ENCODE peak calls at places on chromosomes 13 and 19, in nine cellular contexts. C is esophagus muscularis mucosa, Q is fibroblast of the aortic adventitia, F is right atrium auricular region, I is AG04450, V is mucosa of descending colon, M is uterus, S is fibroblast of lung, R is transverse colon. K is an unnamed sample.

GRCh38 chr19:41578886-41579285 is 2.9 kb downstream of the CEACAM21 start:
- DNase-seq in M (no peak), Q (no peak), F (no peak), C (peak; percentile 81), R (no peak), V (no peak), I (no peak), S (no peak), K (no peak)

GRCh38 chr13:25001807-25002206 is 94.1 kb upstream of the PABPC3 start:
- DNase-seq in I (no peak), C (peak; percentile 53), V (no peak), R (no peak), M (no peak), F (no peak), S (no peak), Q (no peak), K (no peak)

GRCh38 chr19:12868540-12869112 is 12.6 kb downstream of the DNASE2 start:
- DNase-seq in F (no peak), S (no peak), M (no peak), R (no peak), Q (no peak), V (no peak), I (no peak), C (no peak), K (no peak)

GRCh38 chr19:5078179-5078578 is 109.3 kb downstream of the KDM4B start:
- DNase-seq in I (no peak), Q (no peak), R (no peak), S (no peak), C (no peak), V (no peak), F (no peak), M (no peak), K (no peak)

GRCh38 chr13:97367427-97367826 is 66.5 kb upstream of the RAP2A start:
- DNase-seq in S (peak; percentile 78), M (peak; percentile 50), R (no peak), F (no peak), C (no peak), V (no peak), Q (peak; percentile 56), I (peak; percentile 24), K (no peak)

GRCh38 chr13:82477436-82477835 is 1404.8 kb downstream of the SLITRK1 start:
- DNase-seq in F (no peak), Q (no peak), S (no peak), V (no peak), I (no peak), C (no peak), M (no peak), R (no peak), K (no peak)

GRCh38 chr13:112651750-112652511 is 37.9 kb upstream of the ATP11A start:
- DNase-seq in R (no peak), V (no peak), Q (no peak), F (no peak), C (no peak), M (no peak), I (no peak), S (no peak), K (no peak)

GRCh38 chr13:29902632-29903305 is 52.4 kb upstream of the UBL3 start:
- DNase-seq in I (no peak), C (no peak), Q (peak; percentile 14), F (no peak), R (no peak), S (no peak), M (no peak), V (no peak), K (no peak)

GRCh38 chr13:99545979-99546378 is 44.7 kb downstream of the TM9SF2 start:
- DNase-seq in I (no peak), M (no peak), R (no peak), V (no peak), C (no peak), F (no peak), Q (no peak), S (no peak), K (no peak)

GRCh38 chr13:99553033-99553432 is 51.8 kb downstream of the TM9SF2 start:
- DNase-seq in F (no peak), R (no peak), V (no peak), C (no peak), S (no peak), Q (no peak), M (no peak), I (no peak), K (no peak)

GRCh38 chr13:99542788-99543406 is 41.6 kb downstream of the TM9SF2 start:
- DNase-seq in I (no peak), C (no peak), V (no peak), F (no peak), R (peak; percentile 17), Q (no peak), M (no peak), S (no peak), K (no peak)

GRCh38 chr13:99546878-99547277 is 45.6 kb downstream of the TM9SF2 start:
- DNase-seq in R (no peak), F (no peak), Q (no peak), C (no peak), I (no peak), M (no peak), S (no peak), V (no peak), K (no peak)

DNA sequence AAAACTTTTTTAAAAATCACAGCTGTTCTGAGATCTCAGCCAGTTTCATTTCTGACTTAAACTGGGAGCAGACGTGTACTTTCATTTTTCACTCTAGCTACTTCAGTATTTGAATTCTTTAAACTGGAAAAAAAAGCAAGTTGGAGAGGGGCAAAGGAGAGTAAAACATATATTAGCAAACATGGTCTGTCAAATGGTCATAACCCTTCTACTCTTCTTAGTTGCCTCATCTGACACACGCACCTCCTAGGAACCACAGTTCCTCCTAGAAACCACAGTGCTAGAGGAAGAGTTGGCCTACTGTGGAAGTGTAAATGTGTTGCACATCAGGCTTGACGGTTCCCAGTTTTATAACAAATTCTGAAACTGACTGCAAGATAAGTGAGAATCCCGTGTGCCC is 47.2 kb downstream of the TM9SF2 start:
- DNase-seq in S (no peak), M (no peak), F (no peak), Q (no peak), V (no peak), C (no peak), I (no peak), R (no peak), K (no peak)
- H3K4me3 ChIP-seq in S (no peak overlapping the region), M (no peak overlapping the region), F (no peak overlapping the region), Q (no peak overlapping the region), V (no peak overlapping the region), C (no peak overlapping the region), I (no peak overlapping the region), R (no peak overlapping the region), K (no peak overlapping the region)

DNA sequence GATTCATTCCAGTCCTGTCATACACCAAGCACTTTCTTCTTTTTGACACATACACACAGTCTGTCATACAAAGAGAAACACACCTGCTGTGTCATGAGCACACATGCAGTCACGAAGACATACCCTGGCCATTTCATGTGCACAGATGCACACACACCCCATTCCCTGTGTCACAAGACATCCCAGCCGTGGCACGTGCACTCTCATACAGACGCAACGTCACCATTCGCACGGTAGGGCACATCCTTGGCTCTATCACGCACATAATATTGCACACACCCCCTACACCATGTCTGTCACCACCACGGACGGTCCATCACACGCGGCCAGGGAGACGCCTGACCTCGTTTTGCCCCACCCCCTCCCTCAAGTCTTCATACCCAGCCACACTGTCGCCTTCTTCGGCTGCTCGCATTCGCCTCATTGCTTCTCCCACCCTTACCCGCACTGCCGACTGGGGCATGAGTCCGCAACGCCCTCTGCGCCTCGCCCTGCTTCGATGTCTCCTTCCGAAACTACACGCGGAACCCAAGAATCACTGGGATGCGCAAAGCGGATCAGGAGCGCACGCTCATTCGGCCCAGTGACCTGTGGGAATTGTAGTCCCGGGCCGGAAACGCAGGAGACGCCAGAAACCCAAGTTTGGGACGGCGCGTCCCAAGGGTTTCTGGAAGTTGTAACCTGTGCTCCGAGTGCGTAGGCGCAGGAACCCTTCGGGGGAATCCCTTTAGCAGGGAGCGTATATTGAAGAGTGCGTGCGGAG is 6.8 kb upstream of the ZNF283 start:
- DNase-seq in Q (peak; percentile 39), V (peak; percentile 31), S (peak; percentile 66), F (no peak), C (no peak), M (peak; percentile 20), I (peak; percentile 7), R (no peak), K (peak; percentile 65)
- H3K4me3 ChIP-seq in Q (peak overlapping the region; percentile 59), V (no peak overlapping the region), S (peak overlapping the region; percentile 45), F (peak overlapping the region; percentile 53), C (peak overlapping the region; percentile 46), M (peak overlapping the region; percentile 11), I (peak overlapping the region; percentile 70), R (peak overlapping the region; percentile 22), K (peak overlapping the region; percentile 32)

GRCh38 chr19:51743405-51743804 is 8.3 kb downstream of the FPR1 start:
- DNase-seq in F (no peak), C (no peak), Q (no peak), S (no peak), I (no peak), R (no peak), M (no peak), V (no peak), K (no peak)
- H3K4me3 ChIP-seq in F (no peak overlapping the region), C (no peak overlapping the region), Q (no peak overlapping the region), S (no peak overlapping the region), I (no peak overlapping the region), R (no peak overlapping the region), M (no peak overlapping the region), V (no peak overlapping the region), K (no peak overlapping the region)

GRCh38 chr13:114111577-114111976 is 20.8 kb downstream of the RASA3 start:
- DNase-seq in Q (no peak), M (peak; percentile 6), V (no peak), C (no peak), I (peak; percentile 87), R (peak; percentile 8), F (peak; percentile 23), S (peak; percentile 91), K (no peak)

GRCh38 chr13:114112826-114113322 is 19.5 kb downstream of the RASA3 start:
- DNase-seq in Q (no peak), S (no peak), V (peak; percentile 0), M (peak; percentile 8), C (no peak), I (no peak), F (peak; percentile 42), R (peak; percentile 3), K (no peak)

GRCh38 chr13:114110091-114110829 is 22.2 kb downstream of the RASA3 start:
- DNase-seq in V (no peak), S (no peak), Q (no peak), C (no peak), I (no peak), M (peak; percentile 27), F (peak; percentile 60), R (peak; percentile 68), K (no peak)

GRCh38 chr13:114113961-114114360 is 18.5 kb downstream of the RASA3 start:
- DNase-seq in V (peak; percentile 1), S (no peak), C (no peak), R (no peak), I (no peak), F (peak; percentile 26), M (peak; percentile 5), Q (no peak), K (no peak)

DNA sequence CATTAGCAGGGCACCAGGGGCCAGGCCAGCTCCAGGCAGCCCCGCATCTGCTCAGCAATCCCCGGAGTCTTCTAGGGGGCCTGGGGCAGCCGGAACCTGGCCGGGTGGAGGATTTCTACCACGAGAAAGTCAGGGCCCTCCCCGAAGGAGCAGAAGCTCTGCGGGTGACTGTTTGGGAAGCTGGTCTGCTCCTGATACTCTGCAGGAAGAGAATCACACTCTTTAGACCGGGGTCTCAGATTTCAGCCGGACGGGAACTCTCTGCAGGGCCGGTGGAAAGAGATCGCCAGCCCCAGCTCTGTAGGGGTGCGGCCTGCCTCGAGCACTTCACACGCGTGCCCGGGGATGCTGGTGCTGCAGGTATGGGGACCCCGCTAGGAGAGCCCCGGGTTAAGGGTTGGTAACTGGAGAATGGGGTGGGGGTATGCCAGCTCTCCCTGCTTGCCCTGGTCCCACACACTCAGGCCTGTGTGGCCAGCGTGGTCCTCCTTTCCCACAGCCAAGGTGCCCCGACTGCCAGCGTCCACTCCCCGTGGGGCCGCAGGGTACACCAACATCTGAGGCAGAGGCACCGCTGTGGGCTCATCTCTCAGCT is 20.1 kb downstream of the RASA3 start:
- DNase-seq in C (no peak), R (peak; percentile 6), Q (no peak), S (peak; percentile 27), M (peak; percentile 13), V (no peak), F (peak; percentile 55), I (no peak), K (no peak)
- H3K4me3 ChIP-seq in C (no peak overlapping the region), R (no peak overlapping the region), Q (no peak overlapping the region), S (no peak overlapping the region), M (no peak overlapping the region), V (no peak overlapping the region), F (no peak overlapping the region), I (no peak overlapping the region), K (no peak overlapping the region)